ENCODE peak calls at places on chromosome 4, in seven cellular contexts. Q is AG04450; B is keratinocyte; K is mucosa of descending colon; T is CD4-positive, alpha-beta T cell; R is progenitor cell of endocrine pancreas; M is fibroblast of mammary gland. A is an unnamed sample.

GRCh38 chr4:4339504-4340085 is 47.3 kb upstream of the NSG1 start:
- DNase-seq in Q (no peak), B (no peak), K (no peak), T (no peak), R (no peak), M (no peak), A (no peak)

GRCh38 chr4:24973471-24974251 is 57.1 kb downstream of the LGI2 start:
- DNase-seq in Q (no peak), B (no peak), K (peak; percentile 47), T (no peak), R (no peak), M (no peak), A (no peak)

GRCh38 chr4:61426229-61426628 is 226.1 kb downstream of the ADGRL3 start:
- DNase-seq in Q (no peak), B (no peak), K (no peak), T (no peak), R (no peak), M (no peak), A (no peak)

GRCh38 chr4:99301376-99302164 is 10.8 kb upstream of the ADH1A start:
- DNase-seq in Q (peak; percentile 6), B (no peak), K (no peak), T (no peak), R (no peak), M (peak; percentile 76), A (no peak)

GRCh38 chr4:1793940-1794808 is 1.1 kb downstream of the FGFR3 start:
- DNase-seq in Q (no peak), B (no peak), K (peak; percentile 39), T (no peak), R (no peak), M (no peak), A (no peak)

GRCh38 chr4:148214529-148215166 is 227.6 kb downstream of the NR3C2 start:
- DNase-seq in Q (no peak), B (no peak), K (no peak), T (no peak), R (no peak), M (peak; percentile 14), A (no peak)

GRCh38 chr4:147950840-147951239 is 219.0 kb downstream of the ARHGAP10 start:
- DNase-seq in Q (no peak), B (no peak), K (no peak), T (no peak), R (no peak), M (no peak), A (no peak)

GRCh38 chr4:40193018-40193571 is 3.7 kb upstream of the RHOH start:
- DNase-seq in Q (no peak), B (no peak), K (peak; percentile 52), T (no peak), R (no peak), M (no peak), A (no peak)

GRCh38 chr4:183443609-183444148 is 757 bp upstream of the CDKN2AIP start:
- DNase-seq in Q (peak; percentile 2), B (no peak), K (no peak), T (peak; percentile 25), R (no peak), M (no peak), A (no peak)

GRCh38 chr4:84493092-84493850 is 5.8 kb downstream of the NKX6-1 start:
- DNase-seq in Q (no peak), B (no peak), K (peak; percentile 47), T (no peak), R (no peak), M (peak; percentile 12), A (no peak)

GRCh38 chr4:11743236-11743635 is 314.5 kb upstream of the HS3ST1 start:
- DNase-seq in Q (no peak), B (no peak), K (no peak), T (no peak), R (no peak), M (peak; percentile 18), A (no peak)

GRCh38 chr4:122666527-122667245 is 45.8 kb upstream of the IL21 start:
- DNase-seq in Q (peak; percentile 63), B (peak; percentile 61), K (no peak), T (no peak), R (no peak), M (peak; percentile 96), A (no peak)

GRCh38 chr4:80077639-80078038 is 4.6 kb upstream of the ANTXR2 start:
- DNase-seq in Q (no peak), B (no peak), K (no peak), T (no peak), R (no peak), M (peak; percentile 49), A (no peak)

GRCh38 chr4:74377714-74378113 is 12.8 kb downstream of the EREG start:
- DNase-seq in Q (no peak), B (no peak), K (no peak), T (no peak), R (no peak), M (no peak), A (no peak)

GRCh38 chr4:169741569-169741968 is 16.2 kb downstream of the HPF1 start:
- DNase-seq in Q (no peak), B (no peak), K (no peak), T (no peak), R (no peak), M (peak; percentile 34), A (no peak)

GRCh38 chr4:2837904-2838496 is 5.6 kb upstream of the ADD1 start:
- DNase-seq in Q (no peak), B (no peak), K (peak; percentile 63), T (peak; percentile 72), R (no peak), M (peak; percentile 72), A (peak; percentile 85)

GRCh38 chr4:173182403-173182802 is 13.8 kb downstream of the GALNT7 start:
- DNase-seq in Q (peak; percentile 50), B (peak; percentile 55), K (no peak), T (no peak), R (no peak), M (peak; percentile 85), A (no peak)

GRCh38 chr4:169009281-169010124 is 552 bp downstream of the CBR4 start:
- DNase-seq in Q (no peak), B (no peak), K (peak; percentile 77), T (peak; percentile 50), R (peak; percentile 17), M (peak; percentile 65), A (peak; percentile 61)

GRCh38 chr4:124931050-124931449 is 218.5 kb upstream of the ANKRD50 start:
- DNase-seq in Q (peak; percentile 42), B (no peak), K (no peak), T (no peak), R (no peak), M (peak; percentile 23), A (no peak)

GRCh38 chr4:81040175-81040659 is 9.7 kb downstream of the BMP3 start:
- DNase-seq in Q (no peak), B (no peak), K (no peak), T (no peak), R (no peak), M (peak; percentile 39), A (no peak)

GRCh38 chr4:5575941-5576340 is 132.4 kb downstream of the EVC2 start:
- DNase-seq in Q (no peak), B (no peak), K (no peak), T (no peak), R (no peak), M (no peak), A (no peak)

GRCh38 chr4:13701937-13702446 is 74.5 kb upstream of the BOD1L1 start:
- DNase-seq in Q (no peak), B (no peak), K (no peak), T (no peak), R (no peak), M (peak; percentile 80), A (no peak)

DNA sequence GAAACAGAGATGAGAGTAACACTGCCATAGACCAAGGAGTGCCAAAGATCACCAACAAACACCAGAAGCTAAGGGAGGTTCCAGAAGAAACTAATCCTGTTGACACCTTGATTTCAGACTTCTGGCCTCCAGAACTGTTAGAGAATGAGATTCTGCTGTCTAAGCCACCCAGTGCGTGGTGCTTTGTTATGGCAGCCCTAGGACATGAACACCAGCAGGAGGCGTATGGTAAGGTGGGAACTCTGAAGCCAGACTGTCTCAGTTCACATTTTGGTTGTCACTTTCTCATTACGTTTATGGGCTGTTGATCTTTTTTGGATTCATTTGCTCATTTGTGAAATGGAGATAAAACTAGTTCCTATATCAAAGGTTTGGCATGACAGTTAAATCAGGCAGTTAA is 142.9 kb downstream of the DCHS2 start:
- DNase-seq in Q (no peak), B (no peak), K (no peak), T (no peak), R (no peak), M (no peak), A (no peak)
- TF ChIP-seq CTCF in Q (no peak), B (peak; percentile 18), K (no peak), T (no peak), R (no peak), M (no peak), A (no peak)

DNA sequence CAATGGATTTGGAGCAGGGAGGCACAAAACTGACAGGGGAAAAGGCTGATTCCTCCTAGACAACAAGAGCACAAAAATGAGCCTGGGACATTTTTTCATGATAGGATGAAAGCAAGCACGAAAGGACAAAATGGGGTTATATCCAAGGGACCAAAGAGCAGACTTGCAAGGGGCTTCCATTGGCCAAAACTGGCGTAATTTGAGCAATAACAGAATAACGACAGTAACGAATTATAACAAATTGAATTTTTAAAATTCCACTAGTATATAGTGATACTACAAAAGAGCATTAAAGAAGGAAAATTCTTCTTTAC is 10.3 kb downstream of the SPP1 start:
- DNase-seq in Q (no peak), B (no peak), K (no peak), T (no peak), R (no peak), M (no peak), A (no peak)
- TF ChIP-seq CTCF in Q (no peak), B (no peak), K (no peak), T (peak; percentile 5), R (no peak), M (no peak), A (no peak)

DNA sequence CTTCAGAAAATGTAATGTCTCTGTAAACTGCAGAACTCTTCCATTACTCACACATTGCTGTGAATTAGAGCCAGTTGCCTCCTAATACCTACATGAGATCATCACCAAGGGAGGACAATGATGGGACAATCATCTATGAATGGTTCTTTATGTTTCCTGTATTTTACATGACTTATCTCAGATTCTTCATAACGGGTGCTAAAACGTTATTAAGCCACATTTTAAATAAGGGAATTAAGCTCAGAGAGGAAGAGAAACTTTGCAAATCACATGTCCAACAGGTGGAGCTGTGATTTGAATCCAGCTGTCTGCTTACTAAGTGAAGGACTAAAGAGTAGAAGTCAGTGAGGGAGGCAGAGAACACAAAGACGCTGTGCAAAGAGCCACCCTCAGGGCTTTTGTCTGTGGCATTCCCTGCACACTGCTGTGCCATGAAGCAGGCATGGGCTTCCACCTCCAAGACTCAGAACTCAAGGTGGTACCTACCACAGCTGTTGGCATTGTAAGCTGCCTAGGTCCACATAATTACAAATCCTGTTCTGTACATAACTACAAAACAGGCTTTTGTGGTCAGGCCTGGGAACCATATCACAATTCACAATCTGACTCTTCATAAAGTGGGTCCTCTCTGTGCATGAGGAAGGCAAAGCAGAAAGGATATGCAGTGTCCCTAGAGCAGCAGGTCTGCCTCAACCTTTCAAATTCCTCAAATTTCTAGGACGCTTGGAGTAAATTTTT is 12.8 kb downstream of the TBC1D9 start:
- DNase-seq in Q (no peak), B (no peak), K (peak; percentile 39), T (no peak), R (no peak), M (peak; percentile 55), A (peak; percentile 72)
- TF ChIP-seq CTCF in Q (peak; percentile 31), B (peak; percentile 27), K (no peak), T (no peak), R (peak; percentile 35), M (peak; percentile 14), A (peak; percentile 35)

GRCh38 chr4:33954759-33955158 is 2289.6 kb downstream of the ARAP2 start:
- DNase-seq in Q (no peak), B (no peak), K (no peak), T (no peak), R (no peak), M (no peak), A (no peak)

GRCh38 chr4:33948921-33949320 is 2295.4 kb downstream of the ARAP2 start:
- DNase-seq in Q (no peak), B (no peak), K (no peak), T (no peak), R (no peak), M (no peak), A (no peak)
- TF ChIP-seq CTCF in Q (no peak), B (no peak), K (no peak), T (no peak), R (no peak), M (no peak), A (no peak)

A was measured in Peyer's patch.